ENCODE peak calls at places on chromosomes 2 and 18, in seven cellular contexts. P is neural progenitor cell, B is H9, S is HCT116, Z is thoracic aorta, W is psoas muscle, X is SK-N-SH. J is an unnamed sample.

GRCh38 chr2:150588210-150588870 is 100.9 kb upstream of the RND3 start:
- DNase-seq in S (no peak), B (no peak), X (no peak), Z (no peak), W (no peak), P (no peak), J (no peak)

GRCh38 chr2:237475704-237476107 is 11.3 kb upstream of the MLPH start:
- DNase-seq in X (no peak), P (no peak), B (no peak), Z (no peak), S (no peak), W (peak; percentile 42), J (no peak)

GRCh38 chr18:79447703-79448367 is 52.1 kb downstream of the NFATC1 start:
- DNase-seq in W (no peak), P (no peak), X (no peak), Z (no peak), B (no peak), S (no peak), J (no peak)

GRCh38 chr2:128835342-128835855 is 516.7 kb upstream of the HS6ST1 start:
- DNase-seq in P (no peak), B (no peak), X (no peak), Z (no peak), S (no peak), W (no peak), J (no peak)

GRCh38 chr2:45293182-45293581 is 283.9 kb upstream of the SIX2 start:
- DNase-seq in S (no peak), Z (no peak), W (no peak), X (no peak), P (no peak), B (no peak), J (no peak)

GRCh38 chr2:216683846-216684245 is 11.5 kb downstream of the IGFBP5 start:
- DNase-seq in B (no peak), P (no peak), Z (peak; percentile 51), S (no peak), X (no peak), W (peak; percentile 79), J (no peak)

GRCh38 chr2:64846175-64846574 is 143.0 kb upstream of the SLC1A4 start:
- DNase-seq in Z (no peak), X (no peak), P (no peak), B (no peak), S (no peak), W (no peak), J (no peak)

GRCh38 chr2:42967959-42968674 is 175.7 kb upstream of the HAAO start:
- DNase-seq in B (no peak), Z (no peak), P (no peak), X (peak; percentile 80), S (no peak), W (peak; percentile 85), J (peak; percentile 64)

GRCh38 chr2:188798159-188798558 is 176.0 kb upstream of the COL3A1 start:
- DNase-seq in S (no peak), B (no peak), W (no peak), P (no peak), Z (no peak), X (no peak), J (no peak)

GRCh38 chr2:113847144-113847543 is 42.7 kb upstream of the ACTR3 start:
- DNase-seq in B (no peak), S (no peak), W (no peak), P (no peak), Z (no peak), X (no peak), J (no peak)

GRCh38 chr2:12448846-12449480 is 267.8 kb upstream of the TRIB2 start:
- DNase-seq in S (no peak), X (no peak), Z (no peak), W (no peak), B (no peak), P (no peak), J (no peak)

GRCh38 chr2:197600306-197600705 is 75.1 kb downstream of the RFTN2 start:
- DNase-seq in B (no peak), X (no peak), Z (no peak), W (no peak), S (no peak), P (no peak), J (no peak)

GRCh38 chr2:55228224-55228563 is 3.9 kb downstream of the CLHC1 start:
- DNase-seq in Z (no peak), W (no peak), X (no peak), B (no peak), P (no peak), S (no peak), J (no peak)

GRCh38 chr2:225841314-225841713 is 441.8 kb downstream of the NYAP2 start:
- DNase-seq in B (no peak), P (no peak), W (no peak), Z (no peak), X (no peak), S (no peak), J (no peak)

GRCh38 chr2:132816234-132816633 is 146.2 kb upstream of the LYPD1 start:
- DNase-seq in W (no peak), Z (no peak), X (no peak), P (no peak), S (no peak), B (peak; percentile 33), J (no peak)

GRCh38 chr2:204353823-204354222 is 191.5 kb upstream of the PARD3B start:
- DNase-seq in P (no peak), S (no peak), B (no peak), X (no peak), W (no peak), Z (no peak), J (no peak)

GRCh38 chr18:63439334-63439733 is 17.1 kb upstream of the VPS4B start:
- DNase-seq in S (peak; percentile 70), Z (no peak), P (peak; percentile 71), X (peak; percentile 76), W (no peak), B (peak; percentile 67), J (peak; percentile 52)

GRCh38 chr2:74414913-74415761 is 6.3 kb downstream of the C2orf81 start:
- DNase-seq in X (peak; percentile 28), B (no peak), S (no peak), Z (no peak), P (no peak), W (peak; percentile 58), J (peak; percentile 64)

DNA sequence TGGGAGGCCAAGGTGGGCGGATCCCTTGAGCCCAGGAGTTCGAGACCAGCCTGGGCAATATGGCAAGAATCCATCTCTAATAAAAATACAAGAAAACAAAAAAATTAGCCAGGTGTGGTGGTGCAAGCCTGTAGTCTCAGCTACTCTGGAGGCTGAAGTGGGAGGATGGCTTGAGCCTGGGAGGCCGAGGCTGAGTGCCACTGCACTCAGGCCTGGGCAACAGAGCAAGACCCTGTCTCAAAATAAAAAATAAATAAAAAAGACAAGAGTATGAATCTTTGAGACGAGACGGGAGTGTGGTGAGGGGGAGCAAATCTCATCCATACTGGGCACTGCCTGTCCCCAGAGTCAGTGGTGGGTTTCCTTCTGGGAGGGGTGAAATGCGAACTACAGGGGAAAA is 12.2 kb downstream of the GPR17 start:
- DNase-seq in P (no peak), W (no peak), B (no peak), X (no peak), S (no peak), Z (no peak), J (no peak)
- H3K27ac ChIP-seq in P (no peak overlapping the region), W (peak overlapping the region; percentile 32), B (no peak overlapping the region), X (no peak overlapping the region), S (no peak overlapping the region), Z (peak overlapping the region; percentile 85), J (peak overlapping the region; percentile 89)

GRCh38 chr2:61664190-61664589 is 126.0 kb upstream of the XPO1 start:
- DNase-seq in P (no peak), W (no peak), S (no peak), B (no peak), Z (no peak), X (no peak), J (no peak)

GRCh38 chr2:61660511-61661388 is 122.6 kb upstream of the XPO1 start:
- DNase-seq in B (no peak), Z (no peak), P (peak; percentile 17), X (no peak), W (peak; percentile 18), S (no peak), J (peak; percentile 58)

GRCh38 chr2:61662990-61663389 is 124.8 kb upstream of the XPO1 start:
- DNase-seq in S (no peak), W (no peak), X (no peak), B (no peak), Z (no peak), P (no peak), J (no peak)

DNA sequence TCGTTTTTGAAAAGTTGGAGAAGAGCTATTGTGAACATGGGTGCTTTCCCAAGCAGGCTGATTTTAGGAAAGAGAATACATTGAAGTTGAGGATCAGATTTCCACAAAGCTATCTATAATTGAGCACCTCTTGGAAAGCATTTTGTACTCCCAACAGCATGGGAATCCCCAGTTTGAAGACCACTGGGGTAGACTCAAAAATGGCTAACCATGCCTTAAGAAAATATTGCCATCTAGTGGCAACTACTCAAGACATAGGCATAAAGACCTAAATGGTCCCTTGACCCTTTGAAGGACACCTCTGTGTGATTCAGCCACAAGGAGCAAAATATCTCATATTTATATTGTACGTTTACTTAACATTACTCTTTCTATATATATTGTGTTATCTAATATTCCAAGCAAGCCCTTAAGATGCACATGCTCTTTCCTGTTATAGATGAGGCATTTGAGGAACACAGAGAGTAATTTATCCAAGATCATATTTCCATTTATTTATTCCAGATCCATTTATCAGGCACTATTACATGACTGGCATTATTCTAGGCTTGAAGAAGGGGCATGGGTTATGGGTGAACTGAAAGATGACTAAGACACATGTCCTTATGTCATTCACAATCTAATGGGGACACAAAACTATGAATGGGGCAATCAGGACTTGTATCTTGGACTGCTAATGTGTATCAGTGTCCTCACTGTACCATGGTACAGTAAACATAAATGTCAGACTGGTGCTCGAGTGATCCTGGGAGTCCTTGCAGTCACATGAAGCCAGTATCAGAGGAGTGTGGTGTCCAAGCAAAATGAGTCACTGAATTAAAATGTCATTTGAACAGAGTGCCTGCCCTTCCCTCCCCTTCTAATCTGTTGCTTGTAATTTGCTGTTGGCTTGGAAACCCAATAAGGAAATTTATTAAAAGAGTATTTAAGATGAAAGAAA is 121.0 kb upstream of the XPO1 start:
- DNase-seq in P (peak; percentile 80), B (no peak), S (peak; percentile 60), X (peak; percentile 47), Z (no peak), W (no peak), J (no peak)
- H3K27ac ChIP-seq in P (no peak overlapping the region), B (no peak overlapping the region), S (no peak overlapping the region), X (no peak overlapping the region), Z (no peak overlapping the region), W (peak overlapping the region; percentile 91), J (peak overlapping the region; percentile 85)

GRCh38 chr2:40103590-40103989 is 324.5 kb upstream of the THUMPD2 start:
- DNase-seq in W (no peak), Z (no peak), B (no peak), P (no peak), X (no peak), S (no peak), J (no peak)
- H3K27ac ChIP-seq in W (no peak overlapping the region), Z (no peak overlapping the region), B (no peak overlapping the region), P (no peak overlapping the region), X (no peak overlapping the region), S (no peak overlapping the region), J (peak overlapping the region; percentile 3)

DNA sequence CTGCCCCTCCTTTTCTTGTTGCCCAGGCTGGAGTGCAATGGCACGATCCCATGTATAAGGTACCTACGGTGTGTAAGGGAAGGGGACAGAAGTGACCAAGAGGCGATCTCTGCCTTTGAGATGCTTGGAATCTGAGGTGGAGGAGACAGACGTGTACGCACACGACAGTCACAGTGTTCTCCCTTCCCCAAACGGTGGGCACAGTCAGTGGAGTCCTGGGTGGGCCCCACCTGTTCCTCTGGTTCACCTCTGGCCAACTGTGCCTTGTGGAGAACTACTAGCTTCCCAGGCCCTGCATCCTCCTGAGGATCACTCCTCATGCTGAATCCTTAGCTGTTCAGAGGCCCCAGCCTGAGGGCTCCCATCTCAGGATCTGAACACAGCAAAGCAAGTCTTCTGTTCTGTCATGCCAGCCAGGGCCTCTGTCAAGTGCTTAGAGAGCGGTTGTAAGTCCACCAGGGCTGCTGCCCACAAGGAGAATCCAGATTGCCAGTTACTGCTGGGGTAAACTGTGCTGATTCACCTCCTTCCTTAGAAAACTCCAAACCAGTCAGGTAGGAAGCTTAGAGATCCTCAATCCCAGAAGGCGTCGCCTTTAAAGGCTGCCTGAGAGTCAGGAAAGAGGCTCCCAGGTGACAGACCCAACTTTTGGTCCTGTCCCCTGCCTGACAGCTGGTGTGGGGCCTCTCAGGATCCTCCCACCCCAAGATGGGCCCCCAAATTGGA is 1.6 kb downstream of the SLC35F6 start:
- DNase-seq in P (no peak), B (no peak), X (peak; percentile 16), S (no peak), W (no peak), Z (no peak), J (no peak)
- H3K27ac ChIP-seq in P (no peak overlapping the region), B (no peak overlapping the region), X (no peak overlapping the region), S (no peak overlapping the region), W (peak overlapping the region; percentile 88), Z (peak overlapping the region; percentile 90), J (peak overlapping the region; percentile 95)